ENCODE peak calls at places on chromosomes 4 and X, in eight cellular contexts. M is right lobe of liver, Q is Peyer's patch, F is transverse colon, J is adrenal gland, V is uterus, Z is heart left ventricle, G is endothelial cell of umbilical vein. A is an unnamed sample.

GRCh38 chr4:88006956-88007303 is 505 bp upstream of the PKD2 start:
- DNase-seq in M (no peak), Q (no peak), F (no peak), J (no peak), V (no peak), Z (no peak), G (no peak), A (no peak)

GRCh38 chr4:103318327-103318726 is 120.2 kb upstream of the CENPE start:
- DNase-seq in M (no peak), Q (no peak), F (no peak), J (no peak), V (no peak), Z (no peak), G (no peak), A (no peak)

GRCh38 chrX:149628280-149628679 is 3.3 kb downstream of the TMEM185A start:
- DNase-seq in M (no peak), Q (no peak), F (no peak), J (no peak), V (no peak), Z (no peak), G (no peak), A (no peak)

GRCh38 chrX:66408507-66408906 is 230.4 kb downstream of the EDA2R start:
- DNase-seq in M (no peak), Q (no peak), F (no peak), J (no peak), V (no peak), Z (no peak), G (no peak), A (no peak)

GRCh38 chrX:120753413-120754251 is 122.0 kb downstream of the CT47B1 start:
- DNase-seq in M (no peak), Q (peak; percentile 62), F (peak; percentile 19), J (no peak), V (no peak), Z (no peak), G (no peak), A (no peak)

GRCh38 chr4:127304356-127304755 is 328.4 kb upstream of the INTU start:
- DNase-seq in M (no peak), Q (no peak), F (no peak), J (no peak), V (no peak), Z (no peak), G (no peak), A (no peak)

GRCh38 chr4:121551271-121551670 is 145.5 kb downstream of the ANXA5 start:
- DNase-seq in M (no peak), Q (no peak), F (no peak), J (no peak), V (no peak), Z (no peak), G (no peak), A (no peak)

GRCh38 chrX:49792376-49792775 is 36.7 kb upstream of the PAGE4 start:
- DNase-seq in M (no peak), Q (no peak), F (no peak), J (no peak), V (no peak), Z (no peak), G (no peak), A (no peak)

GRCh38 chr4:47224361-47224760 is 193.0 kb downstream of the GABRB1 start:
- DNase-seq in M (no peak), Q (no peak), F (no peak), J (no peak), V (no peak), Z (no peak), G (no peak), A (no peak)

GRCh38 chr4:15161439-15161838 is 159.2 kb downstream of the CPEB2 start:
- DNase-seq in M (no peak), Q (no peak), F (no peak), J (no peak), V (no peak), Z (no peak), G (no peak), A (no peak)

GRCh38 chr4:15162046-15162445 is 159.8 kb downstream of the CPEB2 start:
- DNase-seq in M (no peak), Q (no peak), F (no peak), J (no peak), V (no peak), Z (no peak), G (no peak), A (no peak)

GRCh38 chr4:15163284-15163645 is 161.0 kb downstream of the CPEB2 start:
- DNase-seq in M (no peak), Q (no peak), F (no peak), J (no peak), V (no peak), Z (no peak), G (no peak), A (no peak)

GRCh38 chr4:15164571-15164970 is 162.3 kb downstream of the CPEB2 start:
- DNase-seq in M (no peak), Q (no peak), F (no peak), J (no peak), V (no peak), Z (no peak), G (no peak), A (no peak)

DNA sequence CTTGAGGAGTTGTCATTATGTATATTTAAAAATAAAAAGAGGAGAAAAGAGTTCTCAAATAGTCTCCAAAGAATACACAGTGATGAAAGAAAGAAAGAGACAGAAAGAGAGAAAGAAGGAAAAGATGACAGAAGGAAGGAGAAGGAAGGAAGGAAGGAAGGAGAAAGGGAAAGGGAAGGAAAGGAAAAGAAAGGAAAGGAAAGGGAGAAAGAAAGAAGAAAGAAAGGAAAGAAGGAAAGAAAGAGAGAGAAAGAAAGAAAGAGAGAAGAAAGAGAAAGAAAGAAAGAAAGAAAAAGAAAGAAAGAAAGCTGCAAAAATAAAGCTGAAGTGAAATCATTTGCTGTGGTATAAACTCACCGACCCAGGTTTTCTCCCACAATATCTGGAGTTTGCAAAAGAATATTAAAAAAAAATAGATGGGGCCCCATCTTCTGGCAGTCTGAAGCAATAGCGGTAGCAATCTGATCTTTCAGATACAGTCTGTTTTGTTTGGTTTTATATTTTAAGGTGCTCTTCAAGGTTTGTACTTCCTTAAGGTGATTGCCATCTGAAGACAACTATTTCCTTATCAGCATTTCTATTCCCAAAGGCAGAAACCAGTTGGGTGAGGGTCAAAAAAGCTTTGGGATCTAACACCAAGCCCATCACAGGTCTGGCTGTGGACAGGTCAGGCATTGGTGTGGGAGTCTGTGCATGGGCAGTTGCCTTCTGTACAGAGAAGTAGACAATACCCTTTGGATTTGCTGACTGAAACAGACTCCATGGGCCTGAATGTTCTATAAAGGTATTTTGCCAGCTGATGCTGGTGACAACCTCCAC is 160.4 kb downstream of the CPEB2 start:
- DNase-seq in M (no peak), Q (no peak), F (no peak), J (no peak), V (no peak), Z (no peak), G (peak; percentile 16), A (no peak)
- TF ChIP-seq CTCF in M (peak; percentile 53), Q (peak; percentile 22), F (no peak), J (peak; percentile 30), V (peak; percentile 37), Z (peak; percentile 42), G (peak; percentile 7), A (peak; percentile 26)

DNA sequence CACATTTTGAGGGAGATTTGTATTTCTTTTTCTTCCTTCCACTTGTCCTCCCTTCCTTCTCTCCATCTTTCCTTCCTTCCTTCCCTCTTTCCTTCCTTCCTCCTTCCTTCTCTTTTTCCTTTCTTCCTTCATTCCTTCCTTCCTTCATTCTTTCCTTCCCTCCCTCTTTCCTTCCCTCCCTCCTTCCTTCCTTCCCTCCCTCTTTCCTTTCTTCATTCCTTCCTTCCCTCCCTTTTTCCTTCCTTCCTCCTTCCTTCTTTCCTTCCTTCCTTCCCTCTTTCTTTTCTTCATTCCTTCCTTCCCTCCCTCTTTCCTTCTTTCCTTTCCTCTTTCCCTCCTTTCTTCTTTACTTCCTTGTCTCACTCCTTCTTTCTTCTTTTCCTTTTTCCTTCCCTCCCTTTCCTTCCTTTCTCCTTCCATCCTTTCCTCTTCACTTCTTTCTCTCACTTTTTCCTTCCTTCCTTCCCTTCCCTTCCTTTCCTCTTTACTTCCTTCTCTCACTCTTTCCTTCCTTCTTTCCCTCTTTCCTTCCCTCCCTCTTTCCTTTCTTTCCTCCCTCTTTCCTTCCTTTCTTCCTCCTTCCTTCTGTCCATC is 74.4 kb downstream of the DHRSX start:
- DNase-seq in M (no peak), Q (no peak), F (no peak), J (no peak), V (no peak), Z (no peak), G (no peak), A (no peak)
- TF ChIP-seq POLR2A in M (no peak), Q (no peak), F (no peak), J (no peak), V (no peak), Z (no peak), G (no peak), A (no peak)

GRCh38 chr4:173520921-173521473 is 9.0 kb downstream of the HAND2 start:
- DNase-seq in M (no peak), Q (no peak), F (no peak), J (no peak), V (no peak), Z (no peak), G (no peak), A (no peak)
- H3K27me3 ChIP-seq in M (peaks cover 50% of the 10 kb centered on the region), Q (no peaks in the 10 kb centered on the region), F (peaks cover 100% of the 10 kb centered on the region), J (peaks cover 87% of the 10 kb centered on the region), V (no peaks in the 10 kb centered on the region), Z (peaks cover 39% of the 10 kb centered on the region), G (peaks cover 97% of the 10 kb centered on the region), A (peaks cover 31% of the 10 kb centered on the region)

DNA sequence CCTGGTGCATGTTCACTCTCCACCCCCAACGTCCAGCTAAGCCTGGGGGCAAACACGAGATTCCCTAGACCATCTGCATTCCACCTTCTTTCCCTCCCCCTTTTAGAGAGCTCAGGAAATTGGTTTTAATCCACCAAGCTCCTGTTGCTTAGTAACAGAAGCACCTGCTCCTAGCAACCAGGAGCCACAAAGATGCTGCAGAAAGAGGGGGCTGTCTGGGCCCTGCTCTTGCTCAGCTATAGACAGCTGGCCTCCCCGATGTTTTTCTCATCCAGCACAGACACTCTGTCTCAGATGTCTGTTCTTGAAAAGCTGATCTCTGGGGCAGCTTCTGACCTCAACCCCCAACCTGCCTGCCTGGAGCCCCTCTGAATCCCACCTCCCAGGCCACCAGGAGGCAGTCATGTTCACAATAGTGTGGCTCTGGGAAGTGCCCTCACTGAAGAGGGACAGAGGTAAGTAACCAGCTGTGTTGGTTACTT is 71.5 kb downstream of the SLC16A2 start:
- DNase-seq in M (no peak), Q (no peak), F (no peak), J (no peak), V (no peak), Z (no peak), G (no peak), A (no peak)
- TF ChIP-seq CTCF in M (peak; percentile 10), Q (no peak), F (no peak), J (no peak), V (no peak), Z (no peak), G (no peak), A (no peak)

A was measured in esophagus squamous epithelium.